ENCODE peak calls at places on chromosome 10, in seven cellular contexts. One of them, this sample, is unnamed.

GRCh38 chr10:33703897-33704825 is 369.7 kb upstream of the NRP1 start:
- DNase-seq in A549: no peak
- DNase-seq in psoas muscle: no peak
- DNase-seq in pancreas: no peak
- DNase-seq in stomach: no peak
- DNase-seq in sigmoid colon: no peak
- DNase-seq in PC-3: peak; percentile 86
- DNase-seq in this sample: no peak

GRCh38 chr10:98363188-98363587 is 51.8 kb downstream of the PYROXD2 start:
- DNase-seq in A549: no peak
- DNase-seq in psoas muscle: no peak
- DNase-seq in pancreas: no peak
- DNase-seq in stomach: peak; percentile 36
- DNase-seq in sigmoid colon: no peak
- DNase-seq in PC-3: peak; percentile 75
- DNase-seq in this sample: peak; percentile 18

GRCh38 chr10:129108994-129109393 is 358.0 kb upstream of the MGMT start:
- DNase-seq in A549: no peak
- DNase-seq in psoas muscle: no peak
- DNase-seq in pancreas: no peak
- DNase-seq in stomach: no peak
- DNase-seq in sigmoid colon: no peak
- DNase-seq in PC-3: no peak
- DNase-seq in this sample: no peak

GRCh38 chr10:69902835-69903535 is 101.3 kb downstream of the COL13A1 start:
- DNase-seq in A549: no peak
- DNase-seq in psoas muscle: peak; percentile 37
- DNase-seq in pancreas: no peak
- DNase-seq in stomach: peak; percentile 74
- DNase-seq in sigmoid colon: no peak
- DNase-seq in PC-3: peak; percentile 71
- DNase-seq in this sample: no peak

GRCh38 chr10:116216676-116217075 is 56.3 kb downstream of the GFRA1 start:
- DNase-seq in A549: no peak
- DNase-seq in psoas muscle: no peak
- DNase-seq in pancreas: no peak
- DNase-seq in stomach: no peak
- DNase-seq in sigmoid colon: no peak
- DNase-seq in PC-3: no peak
- DNase-seq in this sample: no peak

GRCh38 chr10:30111340-30111980 is 52.1 kb upstream of the JCAD start:
- DNase-seq in A549: peak; percentile 24
- DNase-seq in psoas muscle: no peak
- DNase-seq in pancreas: no peak
- DNase-seq in stomach: no peak
- DNase-seq in sigmoid colon: no peak
- DNase-seq in PC-3: peak; percentile 91
- DNase-seq in this sample: no peak

GRCh38 chr10:43390791-43391190 is 18.2 kb downstream of the HNRNPF start:
- DNase-seq in A549: peak; percentile 73
- DNase-seq in psoas muscle: no peak
- DNase-seq in pancreas: no peak
- DNase-seq in stomach: no peak
- DNase-seq in sigmoid colon: peak; percentile 52
- DNase-seq in PC-3: peak; percentile 61
- DNase-seq in this sample: no peak

GRCh38 chr10:25487266-25487665 is 312.5 kb downstream of the GPR158 start:
- DNase-seq in A549: no peak
- DNase-seq in psoas muscle: no peak
- DNase-seq in pancreas: no peak
- DNase-seq in stomach: no peak
- DNase-seq in sigmoid colon: no peak
- DNase-seq in PC-3: no peak
- DNase-seq in this sample: no peak

GRCh38 chr10:102230264-102230860 is 4.3 kb downstream of the ELOVL3 start:
- DNase-seq in A549: peak; percentile 66
- DNase-seq in psoas muscle: peak; percentile 68
- DNase-seq in pancreas: peak; percentile 33
- DNase-seq in stomach: peak; percentile 60
- DNase-seq in sigmoid colon: no peak
- DNase-seq in PC-3: peak; percentile 55
- DNase-seq in this sample: no peak

GRCh38 chr10:119441151-119441821 is 101.2 kb downstream of the RGS10 start:
- DNase-seq in A549: no peak
- DNase-seq in psoas muscle: no peak
- DNase-seq in pancreas: no peak
- DNase-seq in stomach: no peak
- DNase-seq in sigmoid colon: peak; percentile 82
- DNase-seq in PC-3: no peak
- DNase-seq in this sample: no peak

GRCh38 chr10:122271076-122271475 is at the start of gene BTBD16:
- DNase-seq in A549: no peak
- DNase-seq in psoas muscle: no peak
- DNase-seq in pancreas: no peak
- DNase-seq in stomach: no peak
- DNase-seq in sigmoid colon: peak; percentile 33
- DNase-seq in PC-3: no peak
- DNase-seq in this sample: no peak

GRCh38 chr10:102856758-102857424 is 2.8 kb downstream of the BORCS7 start:
- DNase-seq in A549: no peak
- DNase-seq in psoas muscle: no peak
- DNase-seq in pancreas: no peak
- DNase-seq in stomach: no peak
- DNase-seq in sigmoid colon: no peak
- DNase-seq in PC-3: no peak
- DNase-seq in this sample: no peak

GRCh38 chr10:13977861-13978843 is 352.6 kb downstream of the FRMD4A start:
- DNase-seq in A549: no peak
- DNase-seq in psoas muscle: no peak
- DNase-seq in pancreas: no peak
- DNase-seq in stomach: no peak
- DNase-seq in sigmoid colon: no peak
- DNase-seq in PC-3: peak; percentile 60
- DNase-seq in this sample: no peak

GRCh38 chr10:8566737-8567136 is 512.2 kb downstream of the GATA3 start:
- DNase-seq in A549: no peak
- DNase-seq in psoas muscle: no peak
- DNase-seq in pancreas: no peak
- DNase-seq in stomach: no peak
- DNase-seq in sigmoid colon: no peak
- DNase-seq in PC-3: no peak
- DNase-seq in this sample: no peak

GRCh38 chr10:57689898-57690297 is 577.8 kb downstream of the IPMK start:
- DNase-seq in A549: no peak
- DNase-seq in psoas muscle: no peak
- DNase-seq in pancreas: no peak
- DNase-seq in stomach: no peak
- DNase-seq in sigmoid colon: no peak
- DNase-seq in PC-3: no peak
- DNase-seq in this sample: no peak

GRCh38 chr10:118792501-118792900 is 37.7 kb upstream of the CACUL1 start:
- DNase-seq in A549: no peak
- DNase-seq in psoas muscle: no peak
- DNase-seq in pancreas: peak; percentile 43
- DNase-seq in stomach: no peak
- DNase-seq in sigmoid colon: no peak
- DNase-seq in PC-3: peak; percentile 14
- DNase-seq in this sample: no peak

GRCh38 chr10:110765513-110766375 is 106.0 kb upstream of the PDCD4 start:
- DNase-seq in A549: no peak
- DNase-seq in psoas muscle: no peak
- DNase-seq in pancreas: no peak
- DNase-seq in stomach: no peak
- DNase-seq in sigmoid colon: no peak
- DNase-seq in PC-3: no peak
- DNase-seq in this sample: no peak

GRCh38 chr10:120420421-120420820 is 36.6 kb upstream of the PLPP4 start:
- DNase-seq in A549: no peak
- DNase-seq in psoas muscle: no peak
- DNase-seq in pancreas: no peak
- DNase-seq in stomach: no peak
- DNase-seq in sigmoid colon: no peak
- DNase-seq in PC-3: no peak
- DNase-seq in this sample: no peak

GRCh38 chr10:2882628-2883027 is 184.7 kb upstream of the PFKP start:
- DNase-seq in A549: no peak
- DNase-seq in psoas muscle: no peak
- DNase-seq in pancreas: no peak
- DNase-seq in stomach: no peak
- DNase-seq in sigmoid colon: no peak
- DNase-seq in PC-3: no peak
- DNase-seq in this sample: no peak

GRCh38 chr10:61628199-61628874 is 34.4 kb upstream of the CABCOCO1 start:
- DNase-seq in A549: no peak
- DNase-seq in psoas muscle: no peak
- DNase-seq in pancreas: no peak
- DNase-seq in stomach: no peak
- DNase-seq in sigmoid colon: no peak
- DNase-seq in PC-3: peak; percentile 83
- DNase-seq in this sample: no peak

GRCh38 chr10:132417957-132418441 is 21.0 kb downstream of the PWWP2B start:
- DNase-seq in A549: no peak
- DNase-seq in psoas muscle: no peak
- DNase-seq in pancreas: no peak
- DNase-seq in stomach: peak; percentile 66
- DNase-seq in sigmoid colon: no peak
- DNase-seq in PC-3: no peak
- DNase-seq in this sample: no peak
- H3K27ac ChIP-seq in A549: peak overlapping the region; percentile 85
- H3K27ac ChIP-seq in psoas muscle: no peak overlapping the region
- H3K27ac ChIP-seq in pancreas: peak overlapping the region; percentile 87
- H3K27ac ChIP-seq in stomach: peak overlapping the region; percentile 95
- H3K27ac ChIP-seq in sigmoid colon: peak overlapping the region; percentile 91
- H3K27ac ChIP-seq in PC-3: peak overlapping the region; percentile 91
- H3K27ac ChIP-seq in this sample: peak overlapping the region; percentile 79

DNA sequence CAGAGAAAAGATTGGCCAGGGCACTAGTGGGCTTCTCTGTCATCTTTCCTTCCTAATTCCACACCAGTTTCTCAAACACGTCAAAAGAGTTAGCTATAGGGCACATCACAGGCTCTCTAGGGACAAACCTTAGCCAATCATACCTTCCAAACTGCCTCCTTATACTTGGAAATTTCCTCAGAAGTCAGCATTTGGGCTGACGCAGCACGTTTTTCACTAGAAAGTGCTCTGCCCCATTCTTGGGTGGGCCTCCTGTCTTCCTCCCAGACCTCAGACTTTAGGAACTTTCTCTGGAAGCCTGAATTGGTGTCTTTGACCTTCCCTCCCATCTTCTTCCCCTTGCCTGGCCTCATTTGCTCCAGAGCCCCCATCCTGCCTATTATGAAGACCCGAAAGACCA is 11.1 kb downstream of the SFXN3 start:
- DNase-seq in A549: no peak
- DNase-seq in psoas muscle: no peak
- DNase-seq in pancreas: no peak
- DNase-seq in stomach: no peak
- DNase-seq in sigmoid colon: no peak
- DNase-seq in PC-3: no peak
- DNase-seq in this sample: no peak
- H3K27ac ChIP-seq in A549: peak overlapping the region; percentile 83
- H3K27ac ChIP-seq in psoas muscle: peak overlapping the region; percentile 76
- H3K27ac ChIP-seq in pancreas: peak overlapping the region; percentile 81
- H3K27ac ChIP-seq in stomach: peak overlapping the region; percentile 88
- H3K27ac ChIP-seq in sigmoid colon: peak overlapping the region; percentile 87
- H3K27ac ChIP-seq in PC-3: peak overlapping the region; percentile 62
- H3K27ac ChIP-seq in this sample: peak overlapping the region; percentile 88

GRCh38 chr10:4511559-4511958 is 314.4 kb upstream of the AKR1E2 start:
- DNase-seq in A549: no peak
- DNase-seq in psoas muscle: no peak
- DNase-seq in pancreas: no peak
- DNase-seq in stomach: no peak
- DNase-seq in sigmoid colon: no peak
- DNase-seq in PC-3: no peak
- DNase-seq in this sample: no peak

GRCh38 chr10:4509405-4509804 is 316.6 kb upstream of the AKR1E2 start:
- DNase-seq in A549: no peak
- DNase-seq in psoas muscle: no peak
- DNase-seq in pancreas: no peak
- DNase-seq in stomach: no peak
- DNase-seq in sigmoid colon: no peak
- DNase-seq in PC-3: no peak
- DNase-seq in this sample: no peak

GRCh38 chr10:4515711-4516110 is 310.3 kb upstream of the AKR1E2 start:
- DNase-seq in A549: no peak
- DNase-seq in psoas muscle: no peak
- DNase-seq in pancreas: no peak
- DNase-seq in stomach: no peak
- DNase-seq in sigmoid colon: no peak
- DNase-seq in PC-3: no peak
- DNase-seq in this sample: no peak

GRCh38 chr10:4512557-4513286 is 313.3 kb upstream of the AKR1E2 start:
- DNase-seq in A549: peak; percentile 75
- DNase-seq in psoas muscle: no peak
- DNase-seq in pancreas: no peak
- DNase-seq in stomach: peak; percentile 37
- DNase-seq in sigmoid colon: peak; percentile 73
- DNase-seq in PC-3: peak; percentile 54
- DNase-seq in this sample: peak; percentile 34

DNA sequence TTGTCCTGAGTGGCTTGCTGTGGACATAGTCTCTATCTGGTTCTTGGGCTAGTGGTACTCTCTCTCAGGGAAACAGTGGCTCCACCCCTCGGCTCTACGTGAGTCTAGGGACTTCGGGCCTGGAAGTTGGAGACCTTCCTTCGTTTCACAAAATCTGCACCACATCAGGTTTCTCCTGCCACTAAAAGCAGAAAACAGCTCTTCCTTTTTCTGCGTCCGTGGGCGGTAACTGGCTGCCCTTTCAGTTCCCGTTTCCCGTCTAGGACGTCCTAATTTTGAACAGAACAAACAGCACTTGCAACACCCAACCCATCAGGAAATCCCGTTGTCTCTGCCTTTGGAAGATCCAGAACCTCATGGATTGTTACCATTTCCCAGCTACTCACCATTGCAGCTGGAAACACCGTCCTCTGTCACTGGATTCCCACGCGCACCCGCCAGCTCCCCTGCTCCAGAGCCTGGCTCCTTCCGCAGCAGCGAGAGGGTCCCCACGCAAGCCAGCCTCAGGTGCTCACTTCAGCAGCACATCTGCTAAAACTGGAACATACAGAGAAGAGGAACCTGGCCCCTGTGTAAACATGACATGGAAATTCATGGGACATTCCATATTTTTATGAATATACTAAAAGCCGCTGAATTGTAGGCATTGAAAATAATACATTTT is 311.4 kb upstream of the AKR1E2 start:
- DNase-seq in A549: no peak
- DNase-seq in psoas muscle: peak; percentile 68
- DNase-seq in pancreas: peak; percentile 33
- DNase-seq in stomach: no peak
- DNase-seq in sigmoid colon: peak; percentile 87
- DNase-seq in PC-3: no peak
- DNase-seq in this sample: no peak
- H3K27ac ChIP-seq in A549: no peak overlapping the region
- H3K27ac ChIP-seq in psoas muscle: peak overlapping the region; percentile 38
- H3K27ac ChIP-seq in pancreas: no peak overlapping the region
- H3K27ac ChIP-seq in stomach: peak overlapping the region; percentile 51
- H3K27ac ChIP-seq in sigmoid colon: peak overlapping the region; percentile 54
- H3K27ac ChIP-seq in PC-3: no peak overlapping the region
- H3K27ac ChIP-seq in this sample: no peak overlapping the region

GRCh38 chr10:71235808-71236207 is 23.4 kb downstream of the UNC5B start:
- DNase-seq in A549: no peak
- DNase-seq in psoas muscle: no peak
- DNase-seq in pancreas: no peak
- DNase-seq in stomach: no peak
- DNase-seq in sigmoid colon: no peak
- DNase-seq in PC-3: no peak
- DNase-seq in this sample: no peak
- H3K27ac ChIP-seq in A549: no peak overlapping the region
- H3K27ac ChIP-seq in psoas muscle: no peak overlapping the region
- H3K27ac ChIP-seq in pancreas: no peak overlapping the region
- H3K27ac ChIP-seq in stomach: no peak overlapping the region
- H3K27ac ChIP-seq in sigmoid colon: no peak overlapping the region
- H3K27ac ChIP-seq in PC-3: no peak overlapping the region
- H3K27ac ChIP-seq in this sample: no peak overlapping the region